ENCODE peak calls at places on chromosomes 11 and 22, in ten cellular contexts. One of them, this sample, is unnamed.

GRCh38 chr22:45932066-45932465 is 44.9 kb downstream of the WNT7B start:
- DNase-seq in skeletal muscle cell: no peak
- DNase-seq in amniotic stem cell: peak
- DNase-seq in cardiac fibroblast: no peak
- DNase-seq in right lobe of liver: no peak
- DNase-seq in astrocyte of the spinal cord: peak
- DNase-seq in GM04503: peak
- DNase-seq in T-cell: no peak
- DNase-seq in activated T-cell treated with anti-CD3 and anti-CD28 coated beads for 24 hours: no peak
- DNase-seq in left ventricle myocardium inferior: no peak
- DNase-seq in this sample: no peak

GRCh38 chr11:75946531-75947530 is 131.8 kb downstream of the UVRAG start:
- DNase-seq in activated T-cell treated with anti-CD3 and anti-CD28 coated beads for 24 hours: no peak
- DNase-seq in cardiac fibroblast: peak
- DNase-seq in amniotic stem cell: no peak
- DNase-seq in right lobe of liver: no peak
- DNase-seq in T-cell: no peak
- DNase-seq in astrocyte of the spinal cord: peak
- DNase-seq in left ventricle myocardium inferior: no peak
- DNase-seq in skeletal muscle cell: peak
- DNase-seq in GM04503: no peak
- DNase-seq in this sample: no peak

GRCh38 chr22:20128902-20129746 is 2.5 kb upstream of the ZDHHC8 start:
- DNase-seq in T-cell: peak
- DNase-seq in cardiac fibroblast: peak
- DNase-seq in GM04503: no peak
- DNase-seq in activated T-cell treated with anti-CD3 and anti-CD28 coated beads for 24 hours: peak
- DNase-seq in right lobe of liver: peak
- DNase-seq in astrocyte of the spinal cord: no peak
- DNase-seq in skeletal muscle cell: no peak
- DNase-seq in left ventricle myocardium inferior: no peak
- DNase-seq in amniotic stem cell: no peak
- DNase-seq in this sample: no peak

GRCh38 chr11:35247428-35247827 is 108.5 kb downstream of the CD44 start:
- DNase-seq in T-cell: peak
- DNase-seq in left ventricle myocardium inferior: no peak
- DNase-seq in cardiac fibroblast: no peak
- DNase-seq in astrocyte of the spinal cord: no peak
- DNase-seq in activated T-cell treated with anti-CD3 and anti-CD28 coated beads for 24 hours: peak
- DNase-seq in amniotic stem cell: no peak
- DNase-seq in skeletal muscle cell: no peak
- DNase-seq in right lobe of liver: no peak
- DNase-seq in GM04503: no peak
- DNase-seq in this sample: no peak

GRCh38 chr11:2419638-2420501 is 19.3 kb downstream of the TSSC4 start:
- DNase-seq in astrocyte of the spinal cord: peak
- DNase-seq in right lobe of liver: peak
- DNase-seq in GM04503: no peak
- DNase-seq in activated T-cell treated with anti-CD3 and anti-CD28 coated beads for 24 hours: peak
- DNase-seq in skeletal muscle cell: peak
- DNase-seq in left ventricle myocardium inferior: peak
- DNase-seq in cardiac fibroblast: peak
- DNase-seq in amniotic stem cell: peak
- DNase-seq in T-cell: peak
- DNase-seq in this sample: no peak

GRCh38 chr11:44538375-44539054 is 26.9 kb upstream of the CD82 start:
- DNase-seq in T-cell: peak
- DNase-seq in GM04503: no peak
- DNase-seq in astrocyte of the spinal cord: peak
- DNase-seq in skeletal muscle cell: no peak
- DNase-seq in activated T-cell treated with anti-CD3 and anti-CD28 coated beads for 24 hours: peak
- DNase-seq in right lobe of liver: peak
- DNase-seq in left ventricle myocardium inferior: peak
- DNase-seq in amniotic stem cell: peak
- DNase-seq in cardiac fibroblast: peak
- DNase-seq in this sample: no peak

GRCh38 chr22:46774456-46775363 is 12.3 kb downstream of the TBC1D22A start:
- DNase-seq in skeletal muscle cell: no peak
- DNase-seq in right lobe of liver: no peak
- DNase-seq in amniotic stem cell: no peak
- DNase-seq in cardiac fibroblast: no peak
- DNase-seq in T-cell: no peak
- DNase-seq in astrocyte of the spinal cord: no peak
- DNase-seq in activated T-cell treated with anti-CD3 and anti-CD28 coated beads for 24 hours: no peak
- DNase-seq in left ventricle myocardium inferior: no peak
- DNase-seq in GM04503: no peak
- DNase-seq in this sample: no peak

GRCh38 chr11:108780119-108780518 is 115.2 kb downstream of the DDX10 start:
- DNase-seq in GM04503: no peak
- DNase-seq in amniotic stem cell: no peak
- DNase-seq in right lobe of liver: no peak
- DNase-seq in activated T-cell treated with anti-CD3 and anti-CD28 coated beads for 24 hours: no peak
- DNase-seq in left ventricle myocardium inferior: no peak
- DNase-seq in cardiac fibroblast: no peak
- DNase-seq in skeletal muscle cell: no peak
- DNase-seq in astrocyte of the spinal cord: no peak
- DNase-seq in T-cell: no peak
- DNase-seq in this sample: no peak

GRCh38 chr11:110091995-110092576 is 1.1 kb upstream of the ZC3H12C start:
- DNase-seq in T-cell: no peak
- DNase-seq in amniotic stem cell: no peak
- DNase-seq in skeletal muscle cell: no peak
- DNase-seq in left ventricle myocardium inferior: no peak
- DNase-seq in activated T-cell treated with anti-CD3 and anti-CD28 coated beads for 24 hours: no peak
- DNase-seq in astrocyte of the spinal cord: peak
- DNase-seq in cardiac fibroblast: no peak
- DNase-seq in GM04503: no peak
- DNase-seq in right lobe of liver: no peak
- DNase-seq in this sample: no peak